ENCODE peak calls at places on chromosomes 11 and 22, in six cellular contexts. E is IMR-90, R is stomach, T is prostate gland, G is adrenal gland, Y is endothelial cell of umbilical vein. F is an unnamed sample.

GRCh38 chr11:1749787-1750351 is 526 bp downstream of the IFITM10 start:
- DNase-seq in E (peak; percentile 78), R (no peak), G (peak; percentile 69), Y (no peak), T (no peak), F (peak; percentile 42)

GRCh38 chr11:44247508-44247907 is 62.4 kb downstream of the ALX4 start:
- DNase-seq in G (no peak), Y (no peak), R (no peak), E (no peak), T (no peak), F (no peak)

GRCh38 chr11:78212586-78213371 is 24.1 kb downstream of the USP35 start:
- DNase-seq in R (no peak), G (peak; percentile 90), T (no peak), E (peak; percentile 76), Y (no peak), F (no peak)

GRCh38 chr11:14973621-14974020 is 1.5 kb upstream of the CALCA start:
- DNase-seq in R (no peak), G (no peak), Y (no peak), E (peak; percentile 4), T (no peak), F (peak; percentile 35)

GRCh38 chr11:64165482-64165841 is 451 bp downstream of the MACROD1 start:
- DNase-seq in G (no peak), T (no peak), Y (no peak), R (no peak), E (no peak), F (no peak)

GRCh38 chr11:57131080-57131790 is 50.5 kb upstream of the LRRC55 start:
- DNase-seq in Y (peak; percentile 47), G (peak; percentile 40), E (peak; percentile 13), R (peak; percentile 57), T (peak; percentile 10), F (peak; percentile 58)

GRCh38 chr11:65565624-65566453 is 4.4 kb upstream of the ZNRD2 start:
- DNase-seq in Y (peak; percentile 66), G (no peak), R (no peak), E (peak; percentile 35), T (no peak), F (no peak)

GRCh38 chr22:50338042-50338573 is 5.0 kb upstream of the PPP6R2 start:
- DNase-seq in G (no peak), R (no peak), Y (no peak), E (no peak), T (no peak), F (no peak)

GRCh38 chr11:62592989-62593421 is 1.7 kb upstream of the TUT1 start:
- DNase-seq in Y (no peak), E (no peak), R (no peak), G (no peak), T (no peak), F (no peak)

GRCh38 chr22:19599626-19600243 is 75.5 kb upstream of the CLDN5 start:
- DNase-seq in E (no peak), G (no peak), Y (no peak), R (no peak), T (no peak), F (no peak)

GRCh38 chr11:10490398-10491232 is 35.6 kb downstream of the AMPD3 start:
- DNase-seq in R (peak; percentile 68), E (peak; percentile 99), G (peak; percentile 99), Y (peak; percentile 89), T (no peak), F (peak; percentile 75)

GRCh38 chr22:23883658-23884057 is 10.5 kb upstream of the MIF start:
- DNase-seq in E (no peak), R (no peak), T (no peak), G (no peak), Y (no peak), F (no peak)

GRCh38 chr11:19116315-19116970 is 525 bp upstream of the ZDHHC13 start:
- DNase-seq in R (no peak), G (no peak), Y (no peak), E (no peak), T (no peak), F (no peak)

GRCh38 chr11:107182983-107183382 is 164.7 kb upstream of the GUCY1A2 start:
- DNase-seq in E (no peak), R (no peak), T (no peak), G (no peak), Y (no peak), F (no peak)

GRCh38 chr22:41657709-41658108 is 31.0 kb downstream of the SNU13 start:
- DNase-seq in T (no peak), R (no peak), E (no peak), Y (no peak), G (no peak), F (no peak)

GRCh38 chr11:3165916-3166267 is 782 bp upstream of the OSBPL5 start:
- DNase-seq in T (no peak), R (no peak), E (no peak), Y (no peak), G (no peak), F (peak; percentile 28)

GRCh38 chr22:31610611-31611010 is 51.4 kb downstream of the PISD start:
- DNase-seq in Y (no peak), T (no peak), E (no peak), G (no peak), R (no peak), F (no peak)

GRCh38 chr11:129013737-129014475 is 71.2 kb upstream of the TP53AIP1 start:
- DNase-seq in R (no peak), T (peak; percentile 68), E (no peak), G (no peak), Y (no peak), F (no peak)

GRCh38 chr22:49962751-49963646 is 2.4 kb downstream of the PIM3 start:
- DNase-seq in Y (no peak), T (peak; percentile 22), R (peak; percentile 30), E (no peak), G (peak; percentile 33), F (peak; percentile 55)

GRCh38 chr11:44596541-44597276 is 31.2 kb downstream of the CD82 start:
- DNase-seq in R (no peak), E (no peak), G (no peak), Y (no peak), T (no peak), F (no peak)

GRCh38 chr11:69427337-69427736 is 54.1 kb upstream of the LINC01488 start:
- DNase-seq in G (no peak), E (no peak), R (no peak), Y (no peak), T (no peak), F (peak; percentile 93)

GRCh38 chr11:110243804-110244203 is 52.6 kb downstream of the RDX start:
- DNase-seq in E (no peak), R (no peak), T (no peak), G (no peak), Y (no peak), F (no peak)

DNA sequence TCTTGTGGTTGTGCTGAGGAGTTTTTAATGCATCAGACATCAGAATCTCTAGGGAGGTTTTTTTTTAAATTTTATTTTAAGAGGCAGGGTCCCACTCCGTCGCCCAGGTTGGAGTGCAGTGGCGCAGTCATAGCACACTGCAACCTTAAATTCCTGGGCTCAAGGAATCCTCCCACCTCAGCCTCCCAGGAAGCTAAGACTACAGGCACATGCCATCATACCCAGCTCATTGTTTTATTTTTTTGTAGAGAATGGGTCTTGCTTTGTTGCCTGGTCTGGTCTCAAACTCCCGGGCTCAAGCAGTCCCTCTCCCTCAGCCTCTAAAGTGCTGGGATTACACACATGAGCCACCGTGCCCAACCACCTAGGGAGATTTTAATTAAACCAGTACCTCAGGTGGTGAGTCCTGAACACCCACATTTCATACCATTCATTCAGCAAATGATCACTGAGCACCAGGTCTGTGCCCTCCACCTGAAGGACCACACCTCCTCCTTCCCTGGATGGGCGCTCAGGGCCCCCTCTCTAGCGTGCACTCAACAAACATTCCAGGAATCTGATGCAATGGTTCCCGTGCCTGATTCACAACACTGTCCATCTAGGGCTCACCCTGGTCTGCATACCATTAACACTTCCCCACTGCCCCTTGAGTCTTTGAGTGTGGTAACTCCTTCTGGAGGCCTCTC is 9.5 kb upstream of the MYH9 start:
- DNase-seq in Y (no peak), T (no peak), G (no peak), R (no peak), E (peak; percentile 72), F (no peak)
- H3K4me1 ChIP-seq in Y (peaks cover 27% of the 10 kb centered on the region), T (no peaks in the 10 kb centered on the region), G (peaks cover 10% of the 10 kb centered on the region), R (no peaks in the 10 kb centered on the region), E (peaks cover 23% of the 10 kb centered on the region), F (no peaks in the 10 kb centered on the region)

GRCh38 chr11:70861534-70861933 is 390.8 kb downstream of the SHANK2 start:
- DNase-seq in R (no peak), E (no peak), Y (no peak), T (no peak), G (no peak), F (no peak)

GRCh38 chr11:70859180-70859579 is 393.2 kb downstream of the SHANK2 start:
- DNase-seq in G (no peak), Y (no peak), T (no peak), R (no peak), E (no peak), F (no peak)

GRCh38 chr11:70860855-70861254 is 391.5 kb downstream of the SHANK2 start:
- DNase-seq in E (no peak), Y (no peak), G (no peak), R (no peak), T (no peak), F (no peak)

GRCh38 chr11:70854891-70855556 is 397.4 kb downstream of the SHANK2 start:
- DNase-seq in R (no peak), T (no peak), Y (no peak), G (no peak), E (no peak), F (no peak)

GRCh38 chr11:70857885-70858284 is 394.5 kb downstream of the SHANK2 start:
- DNase-seq in E (no peak), G (no peak), R (no peak), T (no peak), Y (no peak), F (no peak)
- H3K9me3 ChIP-seq in E (peaks cover 2% of the 10 kb centered on the region), G (no peaks in the 10 kb centered on the region), R (no peaks in the 10 kb centered on the region), T (no peaks in the 10 kb centered on the region), Y (peaks cover 2% of the 10 kb centered on the region), F (no peaks in the 10 kb centered on the region)

DNA sequence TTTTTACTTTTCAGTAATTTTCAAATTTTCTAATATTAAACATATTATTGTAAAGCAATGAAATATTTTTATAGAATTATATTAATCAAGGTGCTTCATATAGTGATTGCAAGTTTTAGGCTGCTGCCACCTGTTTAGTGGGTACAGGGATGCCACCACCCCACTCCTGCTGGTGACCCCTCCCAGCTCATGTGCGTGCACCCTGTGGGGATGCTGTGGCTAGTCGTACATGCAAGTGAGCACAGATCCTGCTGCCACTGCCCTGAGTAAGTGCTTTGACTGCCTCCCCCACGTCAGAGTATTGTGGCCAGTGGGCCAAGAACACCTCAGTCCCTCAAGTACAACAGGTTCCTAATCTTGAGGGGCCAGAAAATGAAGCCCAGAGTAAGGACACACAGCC is 320.1 kb upstream of the DDI1 start:
- DNase-seq in G (no peak), Y (no peak), E (no peak), R (no peak), T (no peak), F (no peak)
- TF ChIP-seq POLR2A in G (no peak), Y (no peak), E (no peak), R (no peak), T (no peak), F (no peak)

DNA sequence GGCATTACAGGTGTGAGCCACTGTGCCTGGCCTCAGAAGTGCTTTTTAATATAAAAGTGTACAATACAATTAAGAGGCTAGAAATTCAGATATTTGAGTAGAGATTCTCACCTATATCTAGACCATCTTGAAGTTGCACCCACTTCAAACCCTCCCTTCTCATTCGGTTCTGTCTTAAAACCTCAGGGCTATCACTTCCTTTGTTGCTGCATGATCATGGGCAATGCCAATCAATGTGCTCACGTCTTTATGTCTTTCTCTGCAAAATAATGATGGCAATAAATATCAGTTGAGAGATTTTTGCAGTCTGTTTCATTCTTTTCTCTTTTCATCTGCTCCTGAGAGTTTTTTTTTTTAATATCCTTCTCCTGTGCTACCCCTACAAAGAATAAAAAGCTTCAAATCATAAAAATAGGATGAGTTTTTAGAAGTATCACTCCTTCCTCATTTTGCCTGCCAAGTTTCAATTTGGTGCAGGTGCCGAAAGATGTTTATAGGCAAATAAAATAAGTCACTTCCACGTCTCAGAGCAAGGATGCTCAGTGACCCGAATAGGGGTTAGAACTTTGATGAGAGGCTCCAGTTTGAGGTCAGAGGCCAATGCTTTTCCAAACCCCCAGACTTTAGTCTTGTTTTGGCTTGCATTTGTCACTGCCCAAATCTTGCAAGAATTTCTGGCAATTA is 9.5 kb upstream of the NUP160 start:
- DNase-seq in E (no peak), G (no peak), R (no peak), Y (no peak), T (no peak), F (no peak)
- H3K4me1 ChIP-seq in E (peaks cover 1% of the 10 kb centered on the region), G (peaks cover 6% of the 10 kb centered on the region), R (peaks cover 4% of the 10 kb centered on the region), Y (peaks cover 8% of the 10 kb centered on the region), T (no peaks in the 10 kb centered on the region), F (no peaks in the 10 kb centered on the region)

F was measured in right lobe of liver.